ENCODE peak calls at places on chromosomes 12 and 14, in seven cellular contexts. A is HepG2, L is GM23338, G is HCT116, Q is H1, P is K562, J is endothelial cell of umbilical vein. F is an unnamed sample.

GRCh38 chr12:102728506-102729242 is 188.4 kb downstream of the PAH start:
- DNase-seq in A (no peak), L (no peak), G (no peak), Q (no peak), P (no peak), J (no peak), F (no peak)

GRCh38 chr12:24379038-24379437 is 429.6 kb upstream of the SOX5 start:
- DNase-seq in A (no peak), L (no peak), G (no peak), Q (no peak), P (no peak), J (no peak), F (no peak)

GRCh38 chr14:91350813-91351507 is 66.7 kb downstream of the CCDC88C start:
- DNase-seq in A (no peak), L (no peak), G (no peak), Q (no peak), P (no peak), J (no peak), F (no peak)

GRCh38 chr14:76015668-76016067 is 30.1 kb downstream of the IFT43 start:
- DNase-seq in A (no peak), L (no peak), G (no peak), Q (no peak), P (no peak), J (no peak), F (no peak)

GRCh38 chr12:96883571-96883970 is 23.5 kb upstream of the NEDD1 start:
- DNase-seq in A (no peak), L (no peak), G (no peak), Q (no peak), P (no peak), J (no peak), F (no peak)

GRCh38 chr12:3317841-3318501 is 173.0 kb upstream of the PRMT8 start:
- DNase-seq in A (no peak), L (no peak), G (no peak), Q (no peak), P (no peak), J (no peak), F (no peak)

GRCh38 chr14:105313381-105314286 is 914 bp upstream of the PACS2 start:
- DNase-seq in A (no peak), L (peak; percentile 75), G (no peak), Q (peak; percentile 78), P (no peak), J (peak; percentile 8), F (no peak)

GRCh38 chr12:40697566-40698257 is 5.5 kb downstream of the CNTN1 start:
- DNase-seq in A (no peak), L (no peak), G (no peak), Q (no peak), P (no peak), J (no peak), F (no peak)

GRCh38 chr14:50320279-50320678 is 8.2 kb downstream of the DMAC2L start:
- DNase-seq in A (no peak), L (no peak), G (no peak), Q (no peak), P (no peak), J (no peak), F (no peak)

GRCh38 chr14:78921856-78922255 is 751.7 kb downstream of the NRXN3 start:
- DNase-seq in A (no peak), L (no peak), G (no peak), Q (no peak), P (no peak), J (peak; percentile 92), F (no peak)

GRCh38 chr12:92142251-92142896 is 3.3 kb downstream of the BTG1 start:
- DNase-seq in A (no peak), L (no peak), G (no peak), Q (no peak), P (no peak), J (peak; percentile 29), F (no peak)
- TF ChIP-seq POLR2AphosphoS5 in A (no peak), L (no peak), G (no peak), Q (no peak), P (no peak), J (no peak), F (no peak)

GRCh38 chr14:74362361-74362915 is 14.2 kb downstream of the VRTN start:
- DNase-seq in A (peak; percentile 63), L (peak; percentile 97), G (peak; percentile 41), Q (peak; percentile 96), P (peak; percentile 74), J (peak; percentile 68), F (no peak)

GRCh38 chr14:74360163-74360562 is 11.9 kb downstream of the VRTN start:
- DNase-seq in A (no peak), L (no peak), G (no peak), Q (no peak), P (no peak), J (no peak), F (no peak)

GRCh38 chr14:74368441-74368840 is 20.2 kb downstream of the VRTN start:
- DNase-seq in A (no peak), L (no peak), G (no peak), Q (no peak), P (no peak), J (no peak), F (no peak)

GRCh38 chr14:74368026-74368425 is 19.8 kb downstream of the VRTN start:
- DNase-seq in A (no peak), L (no peak), G (no peak), Q (no peak), P (no peak), J (no peak), F (no peak)

GRCh38 chr14:74364271-74364880 is 16.1 kb downstream of the VRTN start:
- DNase-seq in A (no peak), L (no peak), G (no peak), Q (no peak), P (no peak), J (no peak), F (no peak)
- TF ChIP-seq EZH2 in A (no peak), L (no peak), G (no peak), Q (no peak), P (no peak), J (no peak), F (no peak)

GRCh38 chr12:100219328-100220109 is 18.9 kb downstream of the ACTR6 start:
- DNase-seq in A (no peak), L (no peak), G (no peak), Q (no peak), P (no peak), J (no peak), F (no peak)
- TF ChIP-seq POLR2AphosphoS5 in A (no peak), L (no peak), G (no peak), Q (no peak), P (no peak), J (no peak), F (no peak)

DNA sequence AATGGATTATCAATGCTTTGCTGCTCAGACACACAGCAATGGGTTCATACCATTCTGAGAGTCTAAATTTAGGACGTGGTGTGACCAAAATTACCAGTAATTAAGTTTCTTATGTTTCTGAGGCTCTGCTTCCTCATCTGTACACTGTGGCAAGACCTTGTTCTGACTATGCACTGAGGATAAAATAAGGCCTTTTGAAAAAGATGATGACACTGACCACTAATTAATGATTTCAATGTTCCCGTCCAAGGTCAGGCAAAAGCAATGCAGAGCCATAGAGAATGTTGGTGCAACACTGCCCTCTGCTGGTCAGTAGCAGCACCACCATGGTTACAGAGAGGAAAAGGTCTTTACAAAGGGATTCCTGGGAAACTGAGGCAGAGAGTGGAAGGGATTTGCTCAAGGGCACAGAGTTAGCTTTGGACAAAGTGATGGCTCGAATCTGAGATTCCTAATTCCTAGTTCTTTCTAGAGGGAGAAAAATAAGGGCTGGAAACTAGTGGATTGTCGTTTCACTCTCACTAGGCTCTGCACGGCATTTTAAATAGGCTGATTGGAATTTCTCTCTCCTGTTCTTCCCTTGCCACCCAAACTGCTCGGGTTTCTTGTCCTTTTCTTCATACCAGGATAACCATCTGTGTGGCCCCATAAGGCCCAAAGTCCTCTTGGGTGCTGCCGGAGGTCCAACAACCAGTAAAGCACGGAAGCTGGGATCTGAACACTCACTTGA is 22.3 kb upstream of the P2RX7 start:
- DNase-seq in A (peak; percentile 60), L (peak; percentile 85), G (peak; percentile 56), Q (peak; percentile 68), P (peak; percentile 75), J (peak; percentile 63), F (no peak)
- TF ChIP-seq EZH2 in A (no peak), L (no peak), G (no peak), Q (no peak), P (no peak), J (no peak), F (no peak)

F was measured in SK-N-MC.